ENCODE peak calls at places on chromosome X, in four cellular contexts. Y, K, U and B are unnamed samples.

GRCh38 chrX:154735695-154736393 is 15.0 kb downstream of the GAB3 start:
- DNase-seq in Y (no peak), K (peak; percentile 84), U (no peak), B (no peak)

GRCh38 chrX:141701081-141701480 is 2.5 kb upstream of the SPANXD start:
- DNase-seq in Y (no peak), K (no peak), U (no peak), B (no peak)

GRCh38 chrX:134374294-134374693 is 85.7 kb upstream of the HPRT1 start:
- DNase-seq in Y (no peak), K (no peak), U (no peak), B (no peak)

GRCh38 chrX:130079824-130080406 is 30.4 kb downstream of the ELF4 start:
- DNase-seq in Y (peak; percentile 9), K (peak; percentile 83), U (no peak), B (no peak)

GRCh38 chrX:7253565-7253964 is 105.6 kb upstream of the PUDP start:
- DNase-seq in Y (no peak), K (no peak), U (no peak), B (no peak)

GRCh38 chrX:148573119-148573518 is 72.7 kb downstream of the AFF2 start:
- DNase-seq in Y (no peak), K (no peak), U (no peak), B (no peak)

GRCh38 chrX:119677654-119677981 is 15.3 kb downstream of the SEPTIN6 start:
- DNase-seq in Y (no peak), K (no peak), U (no peak), B (no peak)

GRCh38 chrX:2691543-2692220 is 587 bp downstream of the CD99 start:
- DNase-seq in Y (no peak), K (peak; percentile 76), U (peak; percentile 28), B (no peak)

GRCh38 chrX:96685205-96686099 is 810 bp downstream of the DIAPH2 start:
- DNase-seq in Y (no peak), K (peak; percentile 68), U (peak; percentile 2), B (no peak)

GRCh38 chrX:37314526-37314925 is 34.6 kb upstream of the PRRG1 start:
- DNase-seq in Y (peak; percentile 37), K (no peak), U (no peak), B (no peak)

GRCh38 chrX:123988423-123989116 is 27.1 kb downstream of the STAG2 start:
- DNase-seq in Y (no peak), K (no peak), U (no peak), B (no peak)
- TF ChIP-seq CTCF in Y (no peak), K (no peak), U (no peak), B (no peak)

GRCh38 chrX:30822068-30822671 is 66.9 kb downstream of the TAB3 start:
- DNase-seq in Y (no peak), K (no peak), U (no peak), B (no peak)
- TF ChIP-seq CTCF in Y (no peak), K (no peak), U (no peak), B (peak; percentile 29)

DNA sequence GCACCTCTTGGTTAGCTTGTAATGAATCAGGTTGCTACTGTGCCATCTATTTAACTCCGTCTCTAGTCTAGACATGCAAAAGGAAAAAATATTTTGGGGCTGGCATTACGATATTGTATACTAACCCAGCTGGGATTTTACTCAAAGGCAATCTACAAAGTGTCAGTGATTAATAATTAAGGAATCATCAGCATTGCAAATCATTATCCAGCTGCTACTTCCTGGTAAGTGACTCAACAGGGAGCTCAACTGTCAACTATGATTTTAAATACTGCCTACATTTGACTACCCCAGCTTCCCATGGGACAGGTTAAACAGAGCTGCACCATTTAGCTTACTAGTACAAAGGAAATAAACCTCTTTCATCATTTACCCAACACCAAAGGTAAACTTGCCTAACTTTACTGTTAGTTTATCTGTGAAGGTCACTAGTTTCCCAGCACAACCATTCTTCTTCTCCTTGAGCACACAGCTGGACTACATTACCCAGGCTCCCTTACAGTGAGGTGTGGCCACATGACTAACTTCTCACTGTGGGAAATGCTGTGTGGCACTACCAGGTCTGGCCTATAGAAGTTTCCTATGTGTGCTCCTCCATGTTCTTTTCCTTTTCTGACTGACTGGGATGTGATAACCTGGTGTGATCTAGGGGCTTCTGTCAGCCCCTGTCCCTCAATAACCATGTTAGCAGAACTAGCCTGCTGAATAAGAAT is 21.0 kb upstream of the TRPC5OS start:
- DNase-seq in Y (no peak), K (no peak), U (no peak), B (no peak)
- TF ChIP-seq CTCF in Y (no peak), K (no peak), U (no peak), B (no peak)

DNA sequence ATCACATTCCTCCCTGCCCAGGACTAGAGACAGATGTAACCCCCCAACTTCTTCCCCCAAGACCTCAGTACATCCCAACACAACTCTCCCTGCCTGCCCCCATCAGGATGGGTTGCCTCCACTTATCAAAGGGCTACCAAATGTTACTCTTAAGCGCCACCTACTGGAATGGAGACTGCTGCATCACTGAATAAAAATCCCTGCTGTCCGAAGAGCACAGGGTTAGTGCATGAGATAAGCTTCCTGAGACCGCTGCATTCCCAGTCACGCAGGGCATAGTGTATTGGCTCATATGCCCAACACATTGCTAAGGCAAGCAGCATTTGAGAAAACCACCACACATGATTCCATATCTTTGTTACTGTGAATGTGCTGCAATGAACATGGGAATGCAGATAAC is 544.5 kb downstream of the PPP4R3C start:
- DNase-seq in Y (no peak), K (no peak), U (no peak), B (no peak)
- TF ChIP-seq CTCF in Y (no peak), K (no peak), U (peak; percentile 25), B (peak; percentile 42)